ENCODE peak calls at places on chromosomes 1 and 21, in five cellular contexts. O is psoas muscle; T is heart left ventricle; H is CD8-positive, alpha-beta T cell; D is left lung. M is an unnamed sample.

GRCh38 chr1:231092380-231092779 is 52.3 kb upstream of the FAM89A start:
- ATAC-seq in O (no peak), T (no peak), H (no peak), D (no peak), M (no peak)

GRCh38 chr21:45129231-45129923 is 55.0 kb downstream of the ADARB1 start:
- ATAC-seq in O (peak; percentile 65), T (peak; percentile 80), H (no peak), D (peak; percentile 25), M (no peak)

GRCh38 chr1:1540015-1540816 is at the start of gene TMEM240:
- ATAC-seq in O (peak; percentile 43), T (peak; percentile 53), H (peak; percentile 83), D (peak; percentile 82), M (peak; percentile 87)

GRCh38 chr1:20265243-20265642 is 25.4 kb upstream of the VWA5B1 start:
- ATAC-seq in O (peak; percentile 34), T (peak; percentile 96), H (no peak), D (no peak), M (no peak)

GRCh38 chr1:208243522-208243850 is 698 bp downstream of the PLXNA2 start:
- ATAC-seq in O (peak; percentile 45), T (no peak), H (no peak), D (peak; percentile 1), M (peak; percentile 13)

GRCh38 chr1:181123173-181123572 is 34.7 kb downstream of the IER5 start:
- ATAC-seq in O (no peak), T (no peak), H (no peak), D (no peak), M (no peak)

GRCh38 chr1:115564201-115564600 is 77.6 kb upstream of the VANGL1 start:
- ATAC-seq in O (no peak), T (no peak), H (no peak), D (no peak), M (no peak)

GRCh38 chr1:172146149-172146850 is 274.2 kb upstream of the C1orf105 start:
- ATAC-seq in O (no peak), T (no peak), H (no peak), D (no peak), M (no peak)

GRCh38 chr1:19817160-19817559 is 2.1 kb upstream of the RNF186 start:
- ATAC-seq in O (no peak), T (no peak), H (no peak), D (no peak), M (no peak)

GRCh38 chr1:210024282-210024681 is 86.3 kb downstream of the SYT14 start:
- ATAC-seq in O (no peak), T (no peak), H (no peak), D (no peak), M (no peak)

GRCh38 chr1:108551157-108551862 is 8.6 kb upstream of the EEIG2 start:
- ATAC-seq in O (no peak), T (no peak), H (no peak), D (peak; percentile 36), M (no peak)

GRCh38 chr1:41632788-41633575 is 148.5 kb upstream of the EDN2 start:
- ATAC-seq in O (no peak), T (no peak), H (no peak), D (no peak), M (no peak)

GRCh38 chr1:234627009-234627950 is 17.3 kb upstream of the IRF2BP2 start:
- ATAC-seq in O (no peak), T (no peak), H (no peak), D (peak; percentile 61), M (no peak)

GRCh38 chr1:36910886-36911540 is 123.3 kb downstream of the GRIK3 start:
- ATAC-seq in O (no peak), T (no peak), H (no peak), D (no peak), M (no peak)

GRCh38 chr1:15669864-15670263 is 14.3 kb upstream of the PLEKHM2 start:
- ATAC-seq in O (peak; percentile 22), T (no peak), H (no peak), D (no peak), M (no peak)

GRCh38 chr1:47809301-47810084 is 187.7 kb downstream of the TRABD2B start:
- ATAC-seq in O (no peak), T (no peak), H (no peak), D (peak; percentile 74), M (peak; percentile 31)

GRCh38 chr1:10737651-10738050 is 58.8 kb downstream of the CASZ1 start:
- ATAC-seq in O (peak; percentile 19), T (peak; percentile 3), H (no peak), D (no peak), M (peak; percentile 19)

GRCh38 chr1:93584238-93585003 is 97.2 kb downstream of the BCAR3 start:
- ATAC-seq in O (peak; percentile 41), T (peak; percentile 74), H (no peak), D (peak; percentile 42), M (no peak)

GRCh38 chr1:199174336-199174735 is 535.5 kb downstream of the PTPRC start:
- ATAC-seq in O (no peak), T (no peak), H (no peak), D (no peak), M (no peak)

GRCh38 chr1:229544587-229544986 is 13.9 kb downstream of the ABCB10 start:
- ATAC-seq in O (no peak), T (no peak), H (no peak), D (no peak), M (no peak)

GRCh38 chr1:42173961-42174715 is 9.6 kb upstream of the GUCA2A start:
- ATAC-seq in O (no peak), T (no peak), H (no peak), D (no peak), M (no peak)

GRCh38 chr1:173733912-173734311 is 19.1 kb downstream of the KLHL20 start:
- ATAC-seq in O (no peak), T (no peak), H (no peak), D (no peak), M (no peak)

GRCh38 chr1:203072911-203073310 is 12.9 kb downstream of the MYOG start:
- ATAC-seq in O (peak; percentile 40), T (no peak), H (no peak), D (no peak), M (no peak)

GRCh38 chr1:156104861-156105546 is 9.5 kb upstream of the LMNA start:
- ATAC-seq in O (no peak), T (no peak), H (no peak), D (peak; percentile 13), M (no peak)

GRCh38 chr21:32578107-32578691 is 7.1 kb downstream of the TCP10L start:
- ATAC-seq in O (no peak), T (no peak), H (peak; percentile 68), D (peak; percentile 34), M (no peak)

GRCh38 chr1:56819393-56819899 is at the start of gene FYB2:
- ATAC-seq in O (peak; percentile 27), T (peak; percentile 57), H (no peak), D (peak; percentile 6), M (peak; percentile 7)
- H3K4me1 ChIP-seq in O (peaks cover 28% of the 10 kb centered on the region), T (no peaks in the 10 kb centered on the region), H (no peaks in the 10 kb centered on the region), D (no peaks in the 10 kb centered on the region), M (no peaks in the 10 kb centered on the region)

GRCh38 chr21:29145837-29146453 is 15.5 kb downstream of the MAP3K7CL start:
- ATAC-seq in O (peak; percentile 74), T (peak; percentile 69), H (no peak), D (no peak), M (peak; percentile 67)

GRCh38 chr21:29146726-29147125 is 16.3 kb downstream of the MAP3K7CL start:
- ATAC-seq in O (no peak), T (no peak), H (no peak), D (no peak), M (no peak)

GRCh38 chr21:29148535-29148934 is 18.1 kb downstream of the MAP3K7CL start:
- ATAC-seq in O (peak; percentile 58), T (no peak), H (no peak), D (peak; percentile 13), M (no peak)

GRCh38 chr21:29144736-29145353 is 14.4 kb downstream of the MAP3K7CL start:
- ATAC-seq in O (no peak), T (no peak), H (no peak), D (peak; percentile 21), M (peak; percentile 30)

GRCh38 chr21:29145354-29145782 is 14.9 kb downstream of the MAP3K7CL start:
- ATAC-seq in O (peak; percentile 80), T (peak; percentile 85), H (no peak), D (peak; percentile 69), M (peak; percentile 83)
- H3K4me1 ChIP-seq in O (peaks cover 64% of the 10 kb centered on the region), T (peaks cover 20% of the 10 kb centered on the region), H (no peaks in the 10 kb centered on the region), D (peaks cover 19% of the 10 kb centered on the region), M (peaks cover 10% of the 10 kb centered on the region)

GRCh38 chr1:246583056-246583440 is 16.8 kb downstream of the CNST start:
- ATAC-seq in O (no peak), T (no peak), H (no peak), D (peak; percentile 23), M (no peak)
- H3K4me1 ChIP-seq in O (peaks cover 64% of the 10 kb centered on the region), T (peaks cover 17% of the 10 kb centered on the region), H (peaks cover 42% of the 10 kb centered on the region), D (peaks cover 57% of the 10 kb centered on the region), M (peaks cover 97% of the 10 kb centered on the region)

DNA sequence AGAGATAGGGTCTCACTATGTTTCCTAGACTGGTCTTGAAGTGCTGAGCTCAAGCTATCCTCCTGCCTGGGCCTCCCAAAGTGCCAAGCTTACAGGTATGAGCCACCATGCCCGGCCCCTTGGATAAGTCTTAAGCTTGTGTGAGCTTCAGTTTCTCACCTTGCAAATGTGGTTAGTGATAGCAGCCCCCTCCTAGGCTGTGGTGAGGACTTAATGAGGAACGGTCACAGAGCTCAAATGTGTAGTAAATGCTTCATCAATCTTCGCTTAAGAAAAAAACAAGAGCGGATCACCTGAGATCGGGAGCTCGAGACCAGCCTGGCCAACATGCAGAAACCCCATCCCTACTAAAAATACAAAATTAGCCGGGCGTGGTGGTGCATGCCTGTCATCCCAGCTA is 3.0 kb downstream of the CNR2 start:
- ATAC-seq in O (no peak), T (no peak), H (no peak), D (no peak), M (no peak)
- H3K4me1 ChIP-seq in O (no peaks in the 10 kb centered on the region), T (no peaks in the 10 kb centered on the region), H (peaks cover 57% of the 10 kb centered on the region), D (peaks cover 23% of the 10 kb centered on the region), M (no peaks in the 10 kb centered on the region)

GRCh38 chr1:160405331-160405877 is 5.0 kb downstream of the VANGL2 start:
- ATAC-seq in O (no peak), T (no peak), H (no peak), D (no peak), M (no peak)
- H3K4me1 ChIP-seq in O (peaks cover 4% of the 10 kb centered on the region), T (no peaks in the 10 kb centered on the region), H (peaks cover 8% of the 10 kb centered on the region), D (peaks cover 18% of the 10 kb centered on the region), M (peaks cover 7% of the 10 kb centered on the region)

GRCh38 chr1:246609632-246610031 is 43.4 kb downstream of the CNST start:
- ATAC-seq in O (no peak), T (no peak), H (no peak), D (no peak), M (no peak)
- H3K4me1 ChIP-seq in O (peaks cover 43% of the 10 kb centered on the region), T (peaks cover 19% of the 10 kb centered on the region), H (peaks cover 26% of the 10 kb centered on the region), D (peaks cover 25% of the 10 kb centered on the region), M (peaks cover 64% of the 10 kb centered on the region)

M was measured in gastroesophageal sphincter.